ENCODE peak calls at places on chromosomes 3 and 15, in five cellular contexts. S, N, L, T and H are unnamed samples.

GRCh38 chr3:140816372-140816771 is 125.3 kb upstream of the SLC25A36 start:
- DNase-seq in S (no peak), L (no peak), T (peak), N (no peak), H (no peak)

GRCh38 chr3:172550347-172550943 is 27.2 kb upstream of the TNFSF10 start:
- DNase-seq in N (no peak), S (no peak), T (no peak), L (peak), H (no peak)

GRCh38 chr3:102165367-102165766 is 269.4 kb upstream of the ZPLD1 start:
- DNase-seq in S (no peak), L (no peak), T (no peak), N (no peak), H (no peak)

GRCh38 chr3:3307491-3307890 is 128.0 kb upstream of the CRBN start:
- DNase-seq in S (no peak), T (no peak), N (no peak), L (no peak), H (no peak)

GRCh38 chr3:5144316-5144994 is 22.4 kb downstream of the ARL8B start:
- DNase-seq in N (no peak), T (no peak), S (no peak), L (no peak), H (no peak)

GRCh38 chr3:168002786-168003368 is 92.8 kb downstream of the GOLIM4 start:
- DNase-seq in L (peak), S (peak), N (no peak), T (no peak), H (no peak)

GRCh38 chr15:81781316-81781868 is 264.4 kb downstream of the MEX3B start:
- DNase-seq in T (no peak), L (no peak), N (no peak), S (no peak), H (no peak)

GRCh38 chr3:12675115-12675810 is 11.3 kb upstream of the RAF1 start:
- DNase-seq in T (no peak), N (no peak), S (no peak), L (no peak), H (no peak)

GRCh38 chr3:110248666-110249065 is 823.0 kb upstream of the NECTIN3 start:
- DNase-seq in T (no peak), S (no peak), N (no peak), L (no peak), H (no peak)